ENCODE peak calls at places on chromosomes 6 and 20, in six cellular contexts. P, C, Z, I, X and N are unnamed samples.

GRCh38 chr6:39357998-39358686 is 35.6 kb upstream of the KCNK16 start:
- DNase-seq in X (no peak), I (peak), C (no peak), Z (no peak), P (no peak), N (no peak)

GRCh38 chr6:41648921-41649320 is 10.7 kb downstream of the MDFI start:
- DNase-seq in P (peak), I (no peak), C (no peak), Z (no peak), X (no peak), N (no peak)

GRCh38 chr20:50303573-50304500 is 113.2 kb downstream of the CEBPB start:
- DNase-seq in Z (peak), P (no peak), X (no peak), C (no peak), I (peak), N (no peak)

GRCh38 chr6:99761701-99762100 is 155.1 kb downstream of the PRDM13 start:
- DNase-seq in P (no peak), X (no peak), C (no peak), I (no peak), Z (no peak), N (no peak)

GRCh38 chr6:109508166-109508860 is 25.3 kb upstream of the ZBTB24 start:
- DNase-seq in X (no peak), P (no peak), I (no peak), Z (no peak), C (no peak), N (no peak)

GRCh38 chr6:142355481-142356174 is 53.8 kb downstream of the ADGRG6 start:
- DNase-seq in P (no peak), X (no peak), C (no peak), Z (no peak), I (no peak), N (no peak)

GRCh38 chr20:278181-278580 is 12.4 kb downstream of the C20orf96 start:
- DNase-seq in X (no peak), C (no peak), P (peak), I (no peak), Z (peak), N (no peak)

GRCh38 chr6:2522521-2522920 is 228.2 kb downstream of the MYLK4 start:
- DNase-seq in C (no peak), X (no peak), I (no peak), P (no peak), Z (no peak), N (peak)

GRCh38 chr6:25755496-25755895 is 954 bp downstream of the SLC17A4 start:
- DNase-seq in C (no peak), Z (no peak), I (no peak), X (no peak), P (no peak), N (no peak)

GRCh38 chr6:101208152-101208551 is 185.4 kb upstream of the GRIK2 start:
- DNase-seq in Z (peak), X (no peak), P (peak), I (no peak), C (no peak), N (no peak)

GRCh38 chr6:34065470-34066283 is 80.2 kb downstream of the GRM4 start:
- DNase-seq in Z (no peak), C (no peak), X (no peak), P (no peak), I (no peak), N (no peak)

GRCh38 chr6:139722540-139722939 is 348.1 kb upstream of the CITED2 start:
- DNase-seq in Z (no peak), I (no peak), C (no peak), P (no peak), X (no peak), N (no peak)

GRCh38 chr20:10672579-10673127 is 1.1 kb downstream of the JAG1 start:
- DNase-seq in P (peak), I (peak), Z (peak), C (peak), X (no peak), N (peak)

GRCh38 chr6:15484115-15484514 is 178.7 kb downstream of the DTNBP1 start:
- DNase-seq in X (no peak), C (no peak), I (no peak), P (no peak), Z (no peak), N (no peak)

GRCh38 chr6:152271681-152272464 is 365.3 kb downstream of the SYNE1 start:
- DNase-seq in Z (no peak), I (no peak), X (no peak), C (no peak), P (no peak), N (no peak)

GRCh38 chr6:55255061-55255571 is 72.2 kb upstream of the GFRAL start:
- DNase-seq in Z (no peak), X (no peak), P (no peak), C (no peak), I (no peak), N (no peak)

GRCh38 chr20:23212011-23212410 is 125.9 kb upstream of the CD93 start:
- DNase-seq in C (no peak), P (peak), Z (no peak), X (no peak), I (no peak), N (no peak)

GRCh38 chr6:166419268-166419667 is 36.5 kb upstream of the MPC1 start:
- DNase-seq in Z (peak), I (no peak), P (no peak), C (no peak), X (no peak), N (no peak)

GRCh38 chr6:32982702-32983492 is 14.5 kb downstream of the BRD2 start:
- DNase-seq in X (no peak), C (no peak), P (peak), I (no peak), Z (no peak), N (no peak)

GRCh38 chr20:34705383-34706021 is 1.4 kb downstream of the TP53INP2 start:
- DNase-seq in Z (peak), P (peak), X (peak), I (peak), C (peak), N (peak)
- TF ChIP-seq CTCF in Z (no peak), P (no peak), X (peak), I (no peak), C (peak), N (peak)

GRCh38 chr6:149885888-149886287 is 12.0 kb downstream of the RAET1E start:
- DNase-seq in X (no peak), C (no peak), I (no peak), P (no peak), Z (no peak), N (no peak)
- TF ChIP-seq CTCF in X (no peak), C (no peak), I (no peak), P (no peak), Z (no peak), N (no peak)

GRCh38 chr6:168650686-168651085 is 209.7 kb downstream of the SMOC2 start:
- DNase-seq in X (no peak), P (no peak), I (no peak), C (no peak), Z (no peak), N (no peak)

GRCh38 chr6:168658059-168658458 is 217.1 kb downstream of the SMOC2 start:
- DNase-seq in Z (no peak), C (no peak), I (no peak), X (no peak), P (no peak), N (no peak)

GRCh38 chr6:168660400-168660945 is 219.5 kb downstream of the SMOC2 start:
- DNase-seq in P (no peak), I (no peak), C (no peak), X (no peak), Z (peak), N (no peak)

GRCh38 chr6:168655462-168656152 is 214.6 kb downstream of the SMOC2 start:
- DNase-seq in P (no peak), X (no peak), C (no peak), Z (no peak), I (no peak), N (no peak)
- TF ChIP-seq CTCF in P (no peak), X (no peak), C (no peak), Z (no peak), I (no peak), N (no peak)

GRCh38 chr20:34407962-34408474 is 44.9 kb downstream of the ITCH start:
- DNase-seq in X (no peak), P (peak), I (no peak), C (no peak), Z (no peak), N (no peak)
- TF ChIP-seq CTCF in X (no peak), P (no peak), I (no peak), C (no peak), Z (no peak), N (no peak)

GRCh38 chr6:138275976-138276375 is 57.7 kb upstream of the PBOV1 start:
- DNase-seq in P (no peak), C (no peak), X (no peak), I (no peak), Z (no peak), N (no peak)

GRCh38 chr6:138272543-138273305 is 54.4 kb upstream of the PBOV1 start:
- DNase-seq in I (no peak), P (no peak), C (no peak), Z (no peak), X (no peak), N (no peak)

GRCh38 chr6:138277835-138278234 is 59.5 kb upstream of the PBOV1 start:
- DNase-seq in X (no peak), P (no peak), C (no peak), I (no peak), Z (no peak), N (no peak)

GRCh38 chr6:138278326-138278725 is 60.0 kb upstream of the PBOV1 start:
- DNase-seq in Z (no peak), I (peak), C (no peak), X (peak), P (peak), N (no peak)
- TF ChIP-seq CTCF in Z (no peak), I (peak), C (no peak), X (no peak), P (peak), N (no peak)

GRCh38 chr6:37382954-37383353 is 29.2 kb downstream of the RNF8 start:
- DNase-seq in I (no peak), Z (no peak), C (no peak), X (no peak), P (no peak), N (no peak)
- TF ChIP-seq CTCF in I (no peak), Z (no peak), C (no peak), X (no peak), P (no peak), N (no peak)

GRCh38 chr6:53154071-53154470 is 5.4 kb upstream of the GCM1 start:
- DNase-seq in Z (no peak), X (no peak), P (no peak), C (no peak), I (no peak), N (no peak)

GRCh38 chr6:53154794-53155193 is 6.2 kb upstream of the GCM1 start:
- DNase-seq in X (no peak), I (no peak), Z (no peak), P (no peak), C (no peak), N (no peak)

GRCh38 chr6:53148684-53149083 is at the start of gene GCM1:
- DNase-seq in I (no peak), P (peak), X (no peak), C (no peak), Z (peak), N (no peak)

GRCh38 chr6:53152576-53152975 is 3.9 kb upstream of the GCM1 start:
- DNase-seq in Z (no peak), P (no peak), C (no peak), X (no peak), I (no peak), N (no peak)

GRCh38 chr6:53151676-53152075 is 3.0 kb upstream of the GCM1 start:
- DNase-seq in Z (no peak), P (no peak), C (peak), X (no peak), I (no peak), N (no peak)
- TF ChIP-seq CTCF in Z (no peak), P (peak), C (peak), X (no peak), I (peak), N (peak)

DNA sequence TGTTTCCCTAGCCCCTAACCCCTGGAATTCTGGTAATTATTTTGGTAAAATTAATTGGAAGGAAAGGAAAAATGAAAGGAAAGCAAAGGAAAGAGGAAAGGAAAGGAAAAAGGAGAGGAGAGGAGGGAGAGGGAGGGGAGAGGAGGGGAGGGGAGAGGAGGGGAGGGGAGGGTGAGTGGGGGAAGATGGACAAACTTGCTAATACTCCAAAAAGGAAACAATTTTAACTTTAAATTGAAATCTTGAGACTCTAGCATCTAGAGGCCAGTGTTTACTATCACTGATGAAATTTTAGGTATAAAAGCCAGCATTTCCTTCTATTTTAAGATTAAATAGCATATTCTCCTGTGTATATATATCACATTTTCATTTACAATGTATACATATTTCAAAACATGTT is 156.5 kb downstream of the COL12A1 start:
- DNase-seq in C (no peak), P (no peak), X (no peak), Z (no peak), I (no peak), N (no peak)
- TF ChIP-seq CTCF in C (no peak), P (no peak), X (no peak), Z (no peak), I (no peak), N (no peak)